ENCODE peak calls at places on chromosomes 1 and 21, in four cellular contexts. T is CD8-positive, alpha-beta T cell; O is HepG2; X is astrocyte of the spinal cord. A is an unnamed sample.

GRCh38 chr1:175317309-175317708 is 124.7 kb upstream of the KIAA0040 start:
- DNase-seq in T (no peak), O (no peak), X (no peak), A (no peak)

GRCh38 chr1:27521336-27522147 is 31.6 kb upstream of the WASF2 start:
- DNase-seq in T (peak; percentile 82), O (no peak), X (no peak), A (no peak)

GRCh38 chr21:19767546-19767945 is 1230.7 kb upstream of the NCAM2 start:
- DNase-seq in T (no peak), O (no peak), X (no peak), A (no peak)

GRCh38 chr1:201945157-201945556 is 1.2 kb downstream of the LMOD1 start:
- DNase-seq in T (no peak), O (no peak), X (no peak), A (no peak)

GRCh38 chr21:45341779-45342178 is 54.1 kb upstream of the POFUT2 start:
- DNase-seq in T (no peak), O (no peak), X (peak; percentile 59), A (no peak)

GRCh38 chr1:241942738-241943137 is 14.8 kb upstream of the BECN2 start:
- DNase-seq in T (no peak), O (no peak), X (no peak), A (no peak)

GRCh38 chr1:75132421-75133381 is 1.5 kb upstream of the LHX8 start:
- DNase-seq in T (no peak), O (no peak), X (no peak), A (no peak)

GRCh38 chr1:242129103-242129502 is 130.2 kb upstream of the MAP1LC3C start:
- DNase-seq in T (no peak), O (peak; percentile 3), X (peak; percentile 4), A (no peak)

GRCh38 chr1:8523641-8524206 is 205.8 kb downstream of the SLC45A1 start:
- DNase-seq in T (no peak), O (no peak), X (no peak), A (no peak)

GRCh38 chr1:205318231-205318991 is 3.1 kb downstream of the NUAK2 start:
- DNase-seq in T (no peak), O (peak; percentile 93), X (no peak), A (no peak)

GRCh38 chr1:203325004-203325417 is 19.7 kb downstream of the BTG2 start:
- DNase-seq in T (peak; percentile 71), O (no peak), X (peak; percentile 18), A (no peak)

GRCh38 chr1:233668146-233668724 is 54.3 kb downstream of the KCNK1 start:
- DNase-seq in T (no peak), O (no peak), X (no peak), A (no peak)

GRCh38 chr1:56780832-56781231 is 38.4 kb downstream of the FYB2 start:
- DNase-seq in T (no peak), O (no peak), X (no peak), A (no peak)

GRCh38 chr1:91006113-91006908 is 15.5 kb downstream of the ZNF644 start:
- DNase-seq in T (no peak), O (no peak), X (no peak), A (no peak)

GRCh38 chr1:21435646-21436487 is 4.1 kb upstream of the NBPF3 start:
- DNase-seq in T (no peak), O (no peak), X (no peak), A (no peak)

GRCh38 chr1:17587693-17588047 is 48.2 kb downstream of the ARHGEF10L start:
- DNase-seq in T (no peak), O (peak; percentile 75), X (peak; percentile 68), A (no peak)

GRCh38 chr1:82920418-82921248 is 1078.3 kb downstream of the TTLL7 start:
- DNase-seq in T (no peak), O (no peak), X (no peak), A (no peak)

GRCh38 chr1:230633469-230633868 is 8.8 kb upstream of the COG2 start:
- DNase-seq in T (no peak), O (peak; percentile 56), X (no peak), A (no peak)

GRCh38 chr1:226942392-226942791 is 2.3 kb downstream of the COQ8A start:
- DNase-seq in T (no peak), O (no peak), X (no peak), A (no peak)

GRCh38 chr1:198880818-198881597 is 242.2 kb downstream of the PTPRC start:
- DNase-seq in T (no peak), O (peak; percentile 13), X (peak; percentile 95), A (no peak)

GRCh38 chr1:38564946-38565570 is 294.5 kb downstream of the RRAGC start:
- DNase-seq in T (no peak), O (no peak), X (no peak), A (no peak)

GRCh38 chr1:177082855-177083741 is 81.4 kb downstream of the ASTN1 start:
- DNase-seq in T (no peak), O (no peak), X (peak; percentile 43), A (no peak)

GRCh38 chr1:41495171-41495948 is 10.9 kb upstream of the EDN2 start:
- DNase-seq in T (no peak), O (peak; percentile 15), X (peak; percentile 53), A (no peak)

GRCh38 chr1:117602862-117603261 is 3.0 kb upstream of the TENT5C start:
- DNase-seq in T (peak; percentile 4), O (no peak), X (no peak), A (no peak)

GRCh38 chr1:18736958-18737357 is 106.3 kb downstream of the PAX7 start:
- DNase-seq in T (no peak), O (no peak), X (no peak), A (no peak)

GRCh38 chr1:32327204-32327603 is 8.8 kb downstream of the MARCKSL1 start:
- DNase-seq in T (no peak), O (no peak), X (no peak), A (no peak)

GRCh38 chr1:41626146-41626545 is 141.7 kb upstream of the EDN2 start:
- DNase-seq in T (peak; percentile 31), O (no peak), X (no peak), A (no peak)

GRCh38 chr1:10251325-10252103 is 41.1 kb downstream of the KIF1B start:
- DNase-seq in T (no peak), O (no peak), X (peak; percentile 55), A (no peak)

GRCh38 chr1:22176258-22176657 is 33.4 kb upstream of the WNT4 start:
- DNase-seq in T (no peak), O (no peak), X (no peak), A (no peak)

GRCh38 chr1:153617677-153618076 is 1.6 kb upstream of the S100A14 start:
- DNase-seq in T (peak; percentile 83), O (no peak), X (peak; percentile 61), A (no peak)

GRCh38 chr21:42841156-42841915 is 38.0 kb downstream of the WDR4 start:
- DNase-seq in T (peak; percentile 44), O (no peak), X (no peak), A (no peak)

GRCh38 chr1:93839307-93839706 is 39.7 kb downstream of the DNTTIP2 start:
- DNase-seq in T (no peak), O (no peak), X (peak; percentile 64), A (no peak)

GRCh38 chr1:155295183-155295941 is 5.9 kb downstream of the PKLR start:
- DNase-seq in T (no peak), O (no peak), X (no peak), A (no peak)

GRCh38 chr1:41612953-41613352 is 128.5 kb upstream of the EDN2 start:
- DNase-seq in T (no peak), O (no peak), X (no peak), A (no peak)

GRCh38 chr1:59076612-59077011 is 220.3 kb upstream of the FGGY start:
- DNase-seq in T (no peak), O (no peak), X (peak; percentile 15), A (no peak)

GRCh38 chr1:109078317-109078716 is 2.5 kb upstream of the TAF13 start:
- DNase-seq in T (no peak), O (no peak), X (no peak), A (no peak)

GRCh38 chr1:12162459-12163137 is 4.2 kb upstream of the TNFRSF1B start:
- DNase-seq in T (no peak), O (no peak), X (no peak), A (no peak)
- TF ChIP-seq CTCF in T (no peak), O (no peak), X (no peak), A (no peak)

DNA sequence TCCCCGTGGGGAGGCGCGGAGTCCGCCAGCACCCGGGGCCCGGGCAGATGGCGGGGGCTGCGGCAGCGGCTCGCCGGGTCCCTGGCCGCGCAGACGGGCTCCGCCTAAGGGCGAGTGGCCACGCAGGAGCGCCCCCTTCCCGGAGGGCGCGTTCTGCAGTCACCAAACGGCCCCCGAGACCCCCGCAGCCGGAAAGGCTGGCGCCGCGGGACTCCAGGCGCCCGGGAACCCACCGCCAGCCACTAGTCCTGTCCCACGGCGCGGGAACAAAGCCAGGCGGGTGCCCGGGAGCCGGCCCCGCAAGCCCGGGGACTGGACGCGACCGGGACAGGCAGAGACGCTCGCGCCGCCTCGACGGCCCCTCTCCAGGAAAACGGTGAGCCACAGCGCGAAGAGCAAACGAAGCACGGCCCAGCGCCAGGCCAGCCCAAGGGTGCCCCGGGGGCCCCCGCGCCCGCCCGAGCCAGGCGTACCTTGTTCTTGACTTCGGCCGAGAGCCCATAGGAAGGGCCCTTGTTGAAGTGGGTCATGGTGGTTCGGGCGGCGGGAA is 470 bp downstream of the CNN3 start:
- DNase-seq in T (peak; percentile 63), O (peak; percentile 36), X (peak; percentile 63), A (no peak)
- TF ChIP-seq CTCF in T (no peak), O (peak; percentile 61), X (peak; percentile 44), A (peak; percentile 39)

GRCh38 chr1:6006882-6007281 is 14.7 kb upstream of the NPHP4 start:
- DNase-seq in T (no peak), O (no peak), X (no peak), A (no peak)
- TF ChIP-seq CTCF in T (no peak), O (no peak), X (no peak), A (no peak)

DNA sequence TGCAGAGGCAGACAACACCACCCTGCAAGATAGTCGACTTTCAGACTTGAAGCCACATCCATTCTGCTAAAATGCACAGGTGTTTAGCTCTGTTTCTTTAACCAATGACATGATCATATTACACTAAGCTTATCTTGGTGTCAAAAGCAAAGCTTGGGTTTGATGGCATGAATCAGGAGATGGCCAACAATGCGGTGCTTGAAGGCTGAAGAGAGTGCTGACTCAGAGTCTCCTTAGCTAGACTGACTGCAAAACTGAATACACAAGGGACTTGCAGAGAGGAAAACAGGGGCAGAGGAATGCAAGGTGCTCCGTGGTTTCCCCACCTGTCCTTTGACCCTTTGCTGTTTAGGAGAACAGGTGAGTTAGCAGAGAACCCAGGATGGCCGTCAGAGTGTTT is 262.6 kb downstream of the SIPA1L2 start:
- DNase-seq in T (no peak), O (no peak), X (no peak), A (no peak)
- TF ChIP-seq CTCF in T (no peak), O (no peak), X (no peak), A (no peak)

DNA sequence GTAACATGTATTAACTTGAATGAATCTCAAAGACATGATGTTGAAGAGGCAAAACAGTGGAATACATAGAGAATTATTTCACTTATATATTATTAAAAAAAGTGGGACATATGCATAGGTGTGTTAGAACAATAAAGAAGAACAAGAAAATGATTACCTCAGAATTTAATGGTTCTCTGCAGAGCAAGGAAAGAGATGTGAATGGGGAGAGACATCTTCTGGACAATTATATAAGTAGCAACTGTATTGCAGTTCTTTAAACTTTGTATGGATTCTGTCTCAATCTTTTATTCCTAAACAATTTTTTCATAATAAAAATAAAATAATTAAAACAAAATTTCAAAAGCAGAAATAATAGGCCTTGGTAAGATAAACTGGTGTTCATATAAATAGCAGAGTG is 674.9 kb upstream of the ADGRL4 start:
- DNase-seq in T (no peak), O (no peak), X (no peak), A (no peak)
- TF ChIP-seq CTCF in T (no peak), O (no peak), X (no peak), A (no peak)

A was measured in D721Med.